ENCODE peak calls at places on chromosomes 2 and 18, in ten cellular contexts. T is caudate nucleus; F is LoVo; X is psoas muscle; O is upper lobe of right lung; J is HEK293T; G is GM12878; Z is stimulated activated CD4-positive, alpha-beta T cell treated with anti-CD3 and anti-CD28 coated beads, Interleukin-4, amount 100 ng/mL, for 1 hour; U is GM23248; N is WERI-Rb-1. V is an unnamed sample.

GRCh38 chr2:172970660-172971059 is 105.0 kb upstream of the MAP3K20 start:
- DNase-seq in T (no peak), F (no peak), X (no peak), O (no peak), J (no peak), G (no peak), Z (peak), U (no peak), N (no peak), V (no peak)

GRCh38 chr18:24731981-24732380 is 271.5 kb downstream of the HRH4 start:
- DNase-seq in T (no peak), F (peak), X (no peak), O (no peak), J (no peak), G (no peak), Z (no peak), U (peak), N (no peak), V (no peak)

GRCh38 chr2:134410831-134411231 is 157.0 kb downstream of the MGAT5 start:
- DNase-seq in T (no peak), F (no peak), X (no peak), O (no peak), J (no peak), G (no peak), Z (no peak), U (peak), N (no peak), V (no peak)

GRCh38 chr2:206869824-206870495 is 69.4 kb upstream of the CPO start:
- DNase-seq in T (no peak), F (no peak), X (no peak), O (no peak), J (no peak), G (no peak), Z (no peak), U (no peak), N (no peak), V (no peak)

GRCh38 chr2:211435331-211435730 is 878.9 kb downstream of the CPS1 start:
- DNase-seq in T (no peak), F (no peak), X (no peak), O (no peak), J (no peak), G (no peak), Z (no peak), U (no peak), N (peak), V (peak)

GRCh38 chr2:204491528-204491927 is 53.7 kb upstream of the PARD3B start:
- DNase-seq in T (no peak), F (peak), X (no peak), O (no peak), J (no peak), G (no peak), Z (no peak), U (peak), N (no peak), V (no peak)

GRCh38 chr18:49628993-49629795 is 67.3 kb downstream of the LIPG start:
- DNase-seq in T (peak), F (no peak), X (peak), O (no peak), J (no peak), G (no peak), Z (no peak), U (no peak), N (no peak), V (peak)

GRCh38 chr2:215848679-215849078 is 164.7 kb downstream of the MREG start:
- DNase-seq in T (no peak), F (no peak), X (no peak), O (no peak), J (no peak), G (no peak), Z (no peak), U (no peak), N (no peak), V (no peak)

GRCh38 chr2:43075054-43075593 is 151.3 kb downstream of the ZFP36L2 start:
- DNase-seq in T (no peak), F (peak), X (peak), O (no peak), J (no peak), G (no peak), Z (no peak), U (peak), N (no peak), V (peak)

GRCh38 chr2:100193334-100193733 is 50.9 kb upstream of the AFF3 start:
- DNase-seq in T (no peak), F (no peak), X (no peak), O (peak), J (no peak), G (no peak), Z (no peak), U (no peak), N (no peak), V (no peak)

GRCh38 chr2:106257830-106258229 is 63.7 kb upstream of the UXS1 start:
- DNase-seq in T (no peak), F (no peak), X (no peak), O (no peak), J (no peak), G (no peak), Z (no peak), U (no peak), N (no peak), V (no peak)

GRCh38 chr2:121694398-121695178 is 42.1 kb downstream of the NIFK start:
- DNase-seq in T (no peak), F (no peak), X (no peak), O (no peak), J (no peak), G (no peak), Z (no peak), U (peak), N (no peak), V (peak)

GRCh38 chr2:83971547-83971946 is 487.5 kb downstream of the SUCLG1 start:
- DNase-seq in T (no peak), F (no peak), X (no peak), O (no peak), J (no peak), G (no peak), Z (no peak), U (no peak), N (no peak), V (no peak)

GRCh38 chr2:28142403-28142802 is 250.3 kb upstream of the FOSL2 start:
- DNase-seq in T (no peak), F (peak), X (no peak), O (no peak), J (no peak), G (no peak), Z (no peak), U (peak), N (no peak), V (no peak)

GRCh38 chr2:72118386-72118785 is 29.3 kb downstream of the CYP26B1 start:
- DNase-seq in T (no peak), F (no peak), X (no peak), O (no peak), J (no peak), G (no peak), Z (no peak), U (no peak), N (no peak), V (peak)

GRCh38 chr2:47810850-47811249 is 27.9 kb downstream of the MSH6 start:
- DNase-seq in T (no peak), F (no peak), X (no peak), O (no peak), J (no peak), G (no peak), Z (no peak), U (no peak), N (no peak), V (no peak)

GRCh38 chr2:158191076-158191566 is 89.4 kb downstream of the UPP2 start:
- DNase-seq in T (no peak), F (peak), X (no peak), O (no peak), J (no peak), G (peak), Z (no peak), U (peak), N (no peak), V (no peak)

GRCh38 chr2:85326946-85327756 is 638 bp downstream of the TGOLN2 start:
- DNase-seq in T (no peak), F (no peak), X (peak), O (peak), J (peak), G (no peak), Z (peak), U (peak), N (peak), V (peak)

GRCh38 chr2:45951025-45951737 is 299.7 kb downstream of the PRKCE start:
- DNase-seq in T (no peak), F (no peak), X (no peak), O (no peak), J (no peak), G (no peak), Z (no peak), U (no peak), N (no peak), V (no peak)

GRCh38 chr2:205680903-205681302 is 1.4 kb upstream of the NRP2 start:
- DNase-seq in T (no peak), F (no peak), X (no peak), O (no peak), J (no peak), G (no peak), Z (no peak), U (no peak), N (peak), V (peak)

GRCh38 chr2:191678437-191679110 is 638 bp downstream of the NABP1 start:
- DNase-seq in T (no peak), F (peak), X (peak), O (peak), J (peak), G (no peak), Z (peak), U (peak), N (peak), V (peak)

GRCh38 chr18:34965108-34965507 is 76.1 kb upstream of the MAPRE2 start:
- DNase-seq in T (no peak), F (no peak), X (no peak), O (no peak), J (no peak), G (no peak), Z (no peak), U (no peak), N (no peak), V (no peak)

GRCh38 chr18:30639361-30639760 is 403.2 kb downstream of the DSC3 start:
- DNase-seq in T (no peak), F (no peak), X (no peak), O (no peak), J (no peak), G (no peak), Z (no peak), U (no peak), N (no peak), V (no peak)

GRCh38 chr2:34401186-34401585 is 802.1 kb upstream of the FAM98A start:
- DNase-seq in T (no peak), F (no peak), X (no peak), O (no peak), J (no peak), G (no peak), Z (no peak), U (peak), N (no peak), V (no peak)

GRCh38 chr2:233620204-233620603 is 2.8 kb downstream of the UGT1A8 start:
- DNase-seq in T (no peak), F (no peak), X (no peak), O (no peak), J (no peak), G (no peak), Z (no peak), U (no peak), N (no peak), V (no peak)

GRCh38 chr2:120222186-120223033 is 790 bp downstream of the TMEM185B start:
- DNase-seq in T (no peak), F (no peak), X (no peak), O (no peak), J (no peak), G (no peak), Z (no peak), U (no peak), N (no peak), V (no peak)

V was measured in endodermal cell.